ENCODE peak calls at places on chromosome 1, in five cellular contexts. V, F, E, I and Z are unnamed samples.

GRCh38 chr1:112906155-112906698 is 49.8 kb downstream of the SLC16A1 start:
- DNase-seq in V (no peak), I (no peak), E (no peak), F (no peak), Z (no peak)

GRCh38 chr1:84856871-84857270 is 36.1 kb downstream of the LPAR3 start:
- DNase-seq in F (no peak), V (no peak), I (no peak), E (no peak), Z (no peak)

GRCh38 chr1:5525597-5526384 is 466.4 kb downstream of the NPHP4 start:
- DNase-seq in I (peak; percentile 1), V (no peak), E (no peak), F (no peak), Z (no peak)

GRCh38 chr1:151134396-151134795 is 12.0 kb downstream of the SEMA6C start:
- DNase-seq in F (no peak), V (no peak), I (no peak), E (no peak), Z (no peak)

GRCh38 chr1:13813398-13814012 is 113.5 kb downstream of the PRDM2 start:
- DNase-seq in I (no peak), E (no peak), V (peak; percentile 36), F (peak; percentile 13), Z (no peak)

GRCh38 chr1:44610527-44611148 is 63.6 kb downstream of the TMEM53 start:
- DNase-seq in E (no peak), I (no peak), V (no peak), F (no peak), Z (no peak)

GRCh38 chr1:199616947-199617346 is 410.6 kb upstream of the NR5A2 start:
- DNase-seq in V (peak; percentile 17), E (no peak), F (peak; percentile 44), I (no peak), Z (no peak)

GRCh38 chr1:225772323-225772768 is 5.3 kb upstream of the SRP9 start:
- DNase-seq in F (peak; percentile 97), V (peak; percentile 79), E (peak; percentile 88), I (peak; percentile 87), Z (no peak)

GRCh38 chr1:203465943-203466342 is 9.7 kb upstream of the PRELP start:
- DNase-seq in V (no peak), F (no peak), I (peak; percentile 84), E (no peak), Z (no peak)

GRCh38 chr1:45669859-45670655 is 16.3 kb downstream of the GPBP1L1 start:
- DNase-seq in V (no peak), I (no peak), F (peak; percentile 41), E (no peak), Z (no peak)

GRCh38 chr1:54487571-54488050 is 60.4 kb upstream of the ACOT11 start:
- DNase-seq in E (no peak), V (no peak), F (peak; percentile 41), I (peak; percentile 29), Z (no peak)

GRCh38 chr1:50701706-50702317 is 258.3 kb downstream of the FAF1 start:
- DNase-seq in I (no peak), V (no peak), E (no peak), F (no peak), Z (no peak)

GRCh38 chr1:183124259-183124658 is 61.8 kb upstream of the LAMC2 start:
- DNase-seq in V (peak; percentile 7), F (no peak), I (no peak), E (no peak), Z (no peak)

GRCh38 chr1:96519851-96520281 is 201.7 kb upstream of the PTBP2 start:
- DNase-seq in V (no peak), E (no peak), F (no peak), I (no peak), Z (no peak)

GRCh38 chr1:19342077-19342775 is 30.1 kb downstream of the SLC66A1 start:
- DNase-seq in I (peak; percentile 40), F (no peak), E (no peak), V (peak; percentile 64), Z (peak; percentile 45)

GRCh38 chr1:228077565-228078330 is 4.8 kb upstream of the ARF1 start:
- DNase-seq in V (no peak), E (no peak), I (no peak), F (no peak), Z (no peak)

GRCh38 chr1:80656628-80657019 is 1144.1 kb upstream of the ADGRL2 start:
- DNase-seq in I (no peak), V (no peak), E (no peak), F (peak; percentile 14), Z (no peak)

GRCh38 chr1:226606311-226607267 is 58.0 kb downstream of the STUM start:
- DNase-seq in V (no peak), I (no peak), F (peak; percentile 67), E (no peak), Z (no peak)

GRCh38 chr1:235822685-235823084 is 44.0 kb downstream of the LYST start:
- DNase-seq in V (no peak), I (no peak), E (no peak), F (peak; percentile 43), Z (no peak)

GRCh38 chr1:165371588-165372235 is 15.2 kb upstream of the LMX1A start:
- DNase-seq in E (no peak), V (no peak), I (no peak), F (no peak), Z (no peak)
- H3K27me3 ChIP-seq in E (no peaks in the 10 kb centered on the region), V (no peaks in the 10 kb centered on the region), I (no peaks in the 10 kb centered on the region), F (peaks cover 28% of the 10 kb centered on the region), Z (no peaks in the 10 kb centered on the region)

GRCh38 chr1:64538389-64538788 is 68.5 kb downstream of the CACHD1 start:
- DNase-seq in E (no peak), V (no peak), F (no peak), I (no peak), Z (no peak)

GRCh38 chr1:64537942-64538341 is 68.0 kb downstream of the CACHD1 start:
- DNase-seq in V (peak; percentile 30), I (no peak), E (no peak), F (no peak), Z (no peak)

GRCh38 chr1:64539808-64540207 is 69.9 kb downstream of the CACHD1 start:
- DNase-seq in V (no peak), E (no peak), I (peak; percentile 75), F (peak; percentile 71), Z (no peak)

GRCh38 chr1:64540265-64540791 is 70.4 kb downstream of the CACHD1 start:
- DNase-seq in V (no peak), E (no peak), I (no peak), F (peak; percentile 74), Z (no peak)

GRCh38 chr1:64539279-64539678 is 69.3 kb downstream of the CACHD1 start:
- DNase-seq in V (no peak), E (no peak), I (no peak), F (no peak), Z (no peak)
- H3K4me1 ChIP-seq in V (peaks cover 50% of the 10 kb centered on the region), E (no peaks in the 10 kb centered on the region), I (peaks cover 2% of the 10 kb centered on the region), F (peaks cover 44% of the 10 kb centered on the region), Z (no peaks in the 10 kb centered on the region)

GRCh38 chr1:158116768-158117167 is 63.9 kb upstream of the CD1D start:
- DNase-seq in V (no peak), I (no peak), E (no peak), F (no peak), Z (no peak)
- H3K27me3 ChIP-seq in V (no peaks in the 10 kb centered on the region), I (no peaks in the 10 kb centered on the region), E (peaks cover 23% of the 10 kb centered on the region), F (peaks cover 16% of the 10 kb centered on the region), Z (no peaks in the 10 kb centered on the region)

DNA sequence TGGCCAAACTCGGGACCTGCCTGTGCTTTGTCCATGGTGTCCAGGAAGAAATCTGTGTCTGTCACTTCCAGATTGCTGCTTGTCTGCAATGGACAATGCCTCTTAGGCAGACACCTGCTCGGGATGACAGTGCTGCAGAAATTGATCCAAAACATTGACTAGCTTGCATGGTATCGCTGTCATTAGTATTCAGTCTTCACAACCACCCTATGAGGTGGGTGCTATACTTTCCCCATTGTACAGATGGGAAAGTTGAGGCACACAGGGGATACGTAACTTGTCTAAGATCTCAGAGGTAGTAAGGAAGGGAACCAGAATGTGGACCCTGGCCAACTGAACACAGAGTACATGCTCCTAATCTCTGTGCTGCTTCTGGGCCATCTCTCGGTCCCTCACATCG is 138.7 kb downstream of the DHRS3 start:
- DNase-seq in I (no peak), F (no peak), E (no peak), V (no peak), Z (no peak)
- H3K4me1 ChIP-seq in I (peaks cover 72% of the 10 kb centered on the region), F (peaks cover 68% of the 10 kb centered on the region), E (peaks cover 81% of the 10 kb centered on the region), V (peaks cover 62% of the 10 kb centered on the region), Z (peaks cover 41% of the 10 kb centered on the region)

GRCh38 chr1:110610741-110611286 is 4.7 kb upstream of the KCNA2 start:
- DNase-seq in F (no peak), I (no peak), V (no peak), E (no peak), Z (peak; percentile 36)
- H3K27me3 ChIP-seq in F (peaks cover 84% of the 10 kb centered on the region), I (no peaks in the 10 kb centered on the region), V (peaks cover 50% of the 10 kb centered on the region), E (peaks cover 54% of the 10 kb centered on the region), Z (peaks cover 43% of the 10 kb centered on the region)